ENCODE peak calls at places on chromosomes 3 and 15, in four cellular contexts. One of them, this sample, is unnamed.

GRCh38 chr15:62958944-62959343 is 83.6 kb upstream of the TPM1 start:
- DNase-seq in NCI-H526 treated with DMSO at 0.1 percent for 48 hours: no peak
- DNase-seq in activated CD8-positive, alpha-beta memory T cell treated with anti-CD3 and anti-CD28 coated beads for 1 hour: no peak
- DNase-seq in GM23338: no peak
- DNase-seq in this sample: no peak

GRCh38 chr3:39291903-39292329 is 12.1 kb upstream of the CX3CR1 start:
- DNase-seq in activated CD8-positive, alpha-beta memory T cell treated with anti-CD3 and anti-CD28 coated beads for 1 hour: peak; percentile 56
- DNase-seq in GM23338: peak; percentile 88
- DNase-seq in NCI-H526 treated with DMSO at 0.1 percent for 48 hours: peak; percentile 9
- DNase-seq in this sample: peak; percentile 60

GRCh38 chr3:189148090-189148507 is 23.7 kb upstream of the TPRG1 start:
- DNase-seq in activated CD8-positive, alpha-beta memory T cell treated with anti-CD3 and anti-CD28 coated beads for 1 hour: peak; percentile 47
- DNase-seq in GM23338: peak; percentile 76
- DNase-seq in NCI-H526 treated with DMSO at 0.1 percent for 48 hours: peak; percentile 1
- DNase-seq in this sample: peak; percentile 73

GRCh38 chr3:45145223-45145622 is 955 bp downstream of the CDCP1 start:
- DNase-seq in GM23338: peak; percentile 42
- DNase-seq in activated CD8-positive, alpha-beta memory T cell treated with anti-CD3 and anti-CD28 coated beads for 1 hour: no peak
- DNase-seq in NCI-H526 treated with DMSO at 0.1 percent for 48 hours: peak; percentile 41
- DNase-seq in this sample: no peak

GRCh38 chr15:74725845-74726773 is 781 bp upstream of the CYP1A1 start:
- DNase-seq in activated CD8-positive, alpha-beta memory T cell treated with anti-CD3 and anti-CD28 coated beads for 1 hour: peak; percentile 18
- DNase-seq in GM23338: peak; percentile 82
- DNase-seq in NCI-H526 treated with DMSO at 0.1 percent for 48 hours: no peak
- DNase-seq in this sample: no peak

GRCh38 chr3:155088705-155089380 is 8.7 kb downstream of the MME start:
- DNase-seq in activated CD8-positive, alpha-beta memory T cell treated with anti-CD3 and anti-CD28 coated beads for 1 hour: no peak
- DNase-seq in GM23338: no peak
- DNase-seq in NCI-H526 treated with DMSO at 0.1 percent for 48 hours: no peak
- DNase-seq in this sample: no peak

GRCh38 chr3:142150271-142150670 is 927 bp upstream of the TFDP2 start:
- DNase-seq in GM23338: no peak
- DNase-seq in activated CD8-positive, alpha-beta memory T cell treated with anti-CD3 and anti-CD28 coated beads for 1 hour: no peak
- DNase-seq in NCI-H526 treated with DMSO at 0.1 percent for 48 hours: no peak
- DNase-seq in this sample: no peak

GRCh38 chr3:98780343-98780742 is 17.2 kb downstream of the ST3GAL6 start:
- DNase-seq in GM23338: no peak
- DNase-seq in NCI-H526 treated with DMSO at 0.1 percent for 48 hours: no peak
- DNase-seq in activated CD8-positive, alpha-beta memory T cell treated with anti-CD3 and anti-CD28 coated beads for 1 hour: no peak
- DNase-seq in this sample: no peak

GRCh38 chr3:34419801-34420200 is 621.4 kb downstream of the PDCD6IP start:
- DNase-seq in activated CD8-positive, alpha-beta memory T cell treated with anti-CD3 and anti-CD28 coated beads for 1 hour: no peak
- DNase-seq in NCI-H526 treated with DMSO at 0.1 percent for 48 hours: no peak
- DNase-seq in GM23338: peak; percentile 57
- DNase-seq in this sample: peak; percentile 12

GRCh38 chr15:90264649-90265048 is 823 bp upstream of the NGRN start:
- DNase-seq in NCI-H526 treated with DMSO at 0.1 percent for 48 hours: no peak
- DNase-seq in activated CD8-positive, alpha-beta memory T cell treated with anti-CD3 and anti-CD28 coated beads for 1 hour: no peak
- DNase-seq in GM23338: no peak
- DNase-seq in this sample: peak; percentile 66

GRCh38 chr3:52144034-52144795 is 10.0 kb downstream of the POC1A start:
- DNase-seq in activated CD8-positive, alpha-beta memory T cell treated with anti-CD3 and anti-CD28 coated beads for 1 hour: peak; percentile 80
- DNase-seq in NCI-H526 treated with DMSO at 0.1 percent for 48 hours: no peak
- DNase-seq in GM23338: peak; percentile 85
- DNase-seq in this sample: peak; percentile 71

GRCh38 chr3:157794771-157795170 is 291.6 kb upstream of the VEPH1 start:
- DNase-seq in GM23338: no peak
- DNase-seq in NCI-H526 treated with DMSO at 0.1 percent for 48 hours: no peak
- DNase-seq in activated CD8-positive, alpha-beta memory T cell treated with anti-CD3 and anti-CD28 coated beads for 1 hour: no peak
- DNase-seq in this sample: peak; percentile 30

GRCh38 chr3:171181907-171182690 is 155.6 kb upstream of the SLC2A2 start:
- DNase-seq in GM23338: no peak
- DNase-seq in activated CD8-positive, alpha-beta memory T cell treated with anti-CD3 and anti-CD28 coated beads for 1 hour: no peak
- DNase-seq in NCI-H526 treated with DMSO at 0.1 percent for 48 hours: no peak
- DNase-seq in this sample: peak; percentile 50

GRCh38 chr15:36701336-36701735 is 121.9 kb downstream of the CDIN1 start:
- DNase-seq in activated CD8-positive, alpha-beta memory T cell treated with anti-CD3 and anti-CD28 coated beads for 1 hour: no peak
- DNase-seq in GM23338: no peak
- DNase-seq in NCI-H526 treated with DMSO at 0.1 percent for 48 hours: no peak
- DNase-seq in this sample: no peak

GRCh38 chr15:69555080-69555479 is 102.5 kb downstream of the RPLP1 start:
- DNase-seq in activated CD8-positive, alpha-beta memory T cell treated with anti-CD3 and anti-CD28 coated beads for 1 hour: no peak
- DNase-seq in GM23338: no peak
- DNase-seq in NCI-H526 treated with DMSO at 0.1 percent for 48 hours: no peak
- DNase-seq in this sample: no peak